ENCODE peak calls at places on chromosomes 13 and 19, in five cellular contexts. X is fibroblast of lung, P is aorta, H is heart right ventricle, D is IMR-90. J is an unnamed sample.

GRCh38 chr13:73870970-73871935 is 263.0 kb downstream of the KLF12 start:
- DNase-seq in X (peak), P (no peak), H (peak), D (peak), J (no peak)

GRCh38 chr19:3771033-3771905 is 759 bp downstream of the RAX2 start:
- DNase-seq in X (no peak), P (no peak), H (no peak), D (no peak), J (no peak)

GRCh38 chr19:41323023-41323422 is 13.1 kb downstream of the CCDC97 start:
- DNase-seq in X (peak), P (no peak), H (no peak), D (peak), J (no peak)

GRCh38 chr19:17049711-17050280 is 23.2 kb upstream of the CPAMD8 start:
- DNase-seq in X (peak), P (no peak), H (no peak), D (peak), J (no peak)

GRCh38 chr13:90443268-90443667 is 904.2 kb upstream of the MIR17HG start:
- DNase-seq in X (no peak), P (no peak), H (no peak), D (peak), J (no peak)

GRCh38 chr13:21040120-21040834 is 21.1 kb downstream of the LATS2 start:
- DNase-seq in X (no peak), P (no peak), H (no peak), D (no peak), J (no peak)

GRCh38 chr13:95643814-95644598 is 500 bp downstream of the DZIP1 start:
- DNase-seq in X (peak), P (peak), H (no peak), D (peak), J (no peak)

GRCh38 chr19:37977992-37978391 is 71.0 kb downstream of the SIPA1L3 start:
- DNase-seq in X (peak), P (peak), H (peak), D (peak), J (no peak)

GRCh38 chr13:83753912-83754624 is 128.2 kb downstream of the SLITRK1 start:
- DNase-seq in X (peak), P (no peak), H (no peak), D (peak), J (no peak)

GRCh38 chr19:36771275-36772231 is 1.1 kb downstream of the ZNF850 start:
- DNase-seq in X (peak), P (peak), H (peak), D (peak), J (no peak)

GRCh38 chr19:11767633-11768133 is 883 bp downstream of the ZNF441 start:
- DNase-seq in X (peak), P (peak), H (peak), D (peak), J (peak)

GRCh38 chr13:40446365-40446764 is 220.1 kb downstream of the FOXO1 start:
- DNase-seq in X (no peak), P (no peak), H (no peak), D (no peak), J (no peak)

GRCh38 chr19:1063030-1063908 is 3.7 kb upstream of the ARHGAP45 start:
- DNase-seq in X (no peak), P (no peak), H (no peak), D (no peak), J (peak)

GRCh38 chr13:114115191-114115671 is 17.2 kb downstream of the RASA3 start:
- DNase-seq in X (peak), P (peak), H (peak), D (peak), J (no peak)

GRCh38 chr13:31207630-31208549 is 8.1 kb downstream of the B3GLCT start:
- DNase-seq in X (peak), P (no peak), H (peak), D (peak), J (no peak)

GRCh38 chr13:113886561-113887112 is 22.8 kb upstream of the GAS6 start:
- DNase-seq in X (no peak), P (peak), H (no peak), D (no peak), J (no peak)

GRCh38 chr19:54469496-54469934 is 3.6 kb downstream of the CDC42EP5 start:
- DNase-seq in X (no peak), P (peak), H (peak), D (no peak), J (no peak)

GRCh38 chr13:110123041-110123809 is 183.7 kb downstream of the COL4A1 start:
- DNase-seq in X (no peak), P (no peak), H (no peak), D (no peak), J (no peak)

GRCh38 chr13:26968431-26969335 is 202.9 kb downstream of the USP12 start:
- DNase-seq in X (no peak), P (no peak), H (no peak), D (peak), J (no peak)

GRCh38 chr19:6521718-6522646 is 8.8 kb upstream of the TNFSF9 start:
- DNase-seq in X (no peak), P (no peak), H (no peak), D (no peak), J (peak)

GRCh38 chr19:2575734-2576481 is 100.0 kb downstream of the GADD45B start:
- DNase-seq in X (peak), P (peak), H (peak), D (peak), J (no peak)

GRCh38 chr13:114339779-114340534 is 25.7 kb downstream of the CHAMP1 start:
- DNase-seq in X (peak), P (no peak), H (no peak), D (peak), J (peak)

GRCh38 chr13:51330741-51331140 is 8.8 kb upstream of the SERPINE3 start:
- DNase-seq in X (no peak), P (no peak), H (no peak), D (no peak), J (no peak)

GRCh38 chr19:13215572-13216380 is 65.6 kb downstream of the IER2 start:
- DNase-seq in X (no peak), P (no peak), H (no peak), D (no peak), J (no peak)

GRCh38 chr13:111623170-111623569 is 302.7 kb downstream of the TEX29 start:
- DNase-seq in X (no peak), P (no peak), H (no peak), D (no peak), J (no peak)

GRCh38 chr13:93217701-93218100 is 8.9 kb upstream of the GPC6 start:
- DNase-seq in X (peak), P (no peak), H (no peak), D (no peak), J (no peak)

GRCh38 chr19:39351537-39352037 is 9.4 kb downstream of the SAMD4B start:
- DNase-seq in X (peak), P (peak), H (no peak), D (peak), J (no peak)

GRCh38 chr19:50178320-50178719 is 15.2 kb upstream of the IZUMO2 start:
- DNase-seq in X (no peak), P (no peak), H (no peak), D (no peak), J (no peak)

GRCh38 chr19:6718741-6719539 is 1.5 kb downstream of the C3 start:
- DNase-seq in X (peak), P (no peak), H (no peak), D (no peak), J (no peak)

GRCh38 chr13:51223284-51224270 is 1.4 kb downstream of the FAM124A start:
- DNase-seq in X (no peak), P (no peak), H (peak), D (no peak), J (no peak)

GRCh38 chr13:42078113-42078769 is 29.8 kb downstream of the DGKH start:
- DNase-seq in X (no peak), P (no peak), H (no peak), D (no peak), J (no peak)

GRCh38 chr13:40518481-40518882 is 148.0 kb downstream of the FOXO1 start:
- DNase-seq in X (no peak), P (no peak), H (no peak), D (no peak), J (no peak)

GRCh38 chr19:34490141-34490766 is 8.7 kb downstream of the WTIP start:
- DNase-seq in X (no peak), P (peak), H (no peak), D (no peak), J (no peak)

GRCh38 chr19:38173324-38174041 is 50.5 kb downstream of the DPF1 start:
- DNase-seq in X (peak), P (peak), H (peak), D (peak), J (no peak)

GRCh38 chr13:35598790-35599369 is 122.4 kb upstream of the MAB21L1 start:
- DNase-seq in X (no peak), P (no peak), H (no peak), D (peak), J (no peak)

GRCh38 chr19:28400953-28401671 is 811.8 kb downstream of the UQCRFS1 start:
- DNase-seq in X (no peak), P (no peak), H (no peak), D (no peak), J (no peak)

GRCh38 chr19:49560358-49560900 is 19.9 kb downstream of the NOSIP start:
- DNase-seq in X (no peak), P (no peak), H (peak), D (no peak), J (no peak)

GRCh38 chr13:113620036-113620435 is 35.5 kb downstream of the TFDP1 start:
- DNase-seq in X (no peak), P (peak), H (no peak), D (no peak), J (no peak)

GRCh38 chr19:48195106-48195830 is 24.8 kb downstream of the ZSWIM9 start:
- DNase-seq in X (no peak), P (peak), H (no peak), D (no peak), J (no peak)

GRCh38 chr19:48192750-48193149 is 22.3 kb downstream of the ZSWIM9 start:
- DNase-seq in X (no peak), P (peak), H (no peak), D (no peak), J (no peak)

GRCh38 chr19:48196321-48196761 is 25.9 kb downstream of the ZSWIM9 start:
- DNase-seq in X (no peak), P (peak), H (no peak), D (no peak), J (no peak)

GRCh38 chr19:48194041-48194871 is 23.8 kb downstream of the ZSWIM9 start:
- DNase-seq in X (no peak), P (peak), H (no peak), D (peak), J (no peak)

DNA sequence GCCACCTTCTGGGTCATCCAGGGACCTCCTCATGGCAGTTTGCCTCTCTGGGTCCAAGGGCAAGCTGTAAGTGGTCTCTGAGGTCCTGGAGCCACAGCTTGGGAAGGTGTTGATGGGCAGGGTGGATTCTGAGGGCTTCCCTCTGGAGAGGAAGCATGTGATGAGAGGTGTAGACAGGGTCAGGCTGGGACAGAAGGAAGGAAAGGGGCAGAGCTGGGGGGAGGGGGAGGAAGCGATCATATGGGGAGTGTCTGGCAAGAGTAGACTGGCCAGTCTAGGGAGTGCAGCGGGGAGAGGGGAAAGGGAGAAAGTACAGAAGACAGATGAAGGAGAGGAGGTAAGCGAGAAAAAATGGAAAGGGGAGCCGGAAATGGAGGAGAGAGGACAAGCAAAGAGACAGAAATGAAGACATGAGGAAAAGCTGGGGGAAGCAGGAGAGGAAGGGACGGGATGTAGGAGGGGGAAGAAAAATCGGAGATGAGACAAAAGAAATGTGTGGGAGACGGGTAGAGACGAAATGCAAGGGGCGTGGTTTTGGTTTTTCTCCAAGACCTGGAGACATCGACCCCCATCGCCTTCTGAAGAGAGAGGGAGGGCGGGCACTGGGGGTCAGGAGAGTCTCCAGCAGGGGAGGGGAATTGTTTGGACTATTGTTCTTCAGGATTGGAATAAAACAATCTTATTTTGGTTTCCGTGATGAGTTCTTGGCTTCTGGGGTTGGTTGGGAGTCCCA is 26.6 kb downstream of the ZSWIM9 start:
- DNase-seq in X (no peak), P (peak), H (no peak), D (no peak), J (no peak)
- H3K4me3 ChIP-seq in X (no peak), P (no peak), H (no peak), D (no peak), J (no peak)

DNA sequence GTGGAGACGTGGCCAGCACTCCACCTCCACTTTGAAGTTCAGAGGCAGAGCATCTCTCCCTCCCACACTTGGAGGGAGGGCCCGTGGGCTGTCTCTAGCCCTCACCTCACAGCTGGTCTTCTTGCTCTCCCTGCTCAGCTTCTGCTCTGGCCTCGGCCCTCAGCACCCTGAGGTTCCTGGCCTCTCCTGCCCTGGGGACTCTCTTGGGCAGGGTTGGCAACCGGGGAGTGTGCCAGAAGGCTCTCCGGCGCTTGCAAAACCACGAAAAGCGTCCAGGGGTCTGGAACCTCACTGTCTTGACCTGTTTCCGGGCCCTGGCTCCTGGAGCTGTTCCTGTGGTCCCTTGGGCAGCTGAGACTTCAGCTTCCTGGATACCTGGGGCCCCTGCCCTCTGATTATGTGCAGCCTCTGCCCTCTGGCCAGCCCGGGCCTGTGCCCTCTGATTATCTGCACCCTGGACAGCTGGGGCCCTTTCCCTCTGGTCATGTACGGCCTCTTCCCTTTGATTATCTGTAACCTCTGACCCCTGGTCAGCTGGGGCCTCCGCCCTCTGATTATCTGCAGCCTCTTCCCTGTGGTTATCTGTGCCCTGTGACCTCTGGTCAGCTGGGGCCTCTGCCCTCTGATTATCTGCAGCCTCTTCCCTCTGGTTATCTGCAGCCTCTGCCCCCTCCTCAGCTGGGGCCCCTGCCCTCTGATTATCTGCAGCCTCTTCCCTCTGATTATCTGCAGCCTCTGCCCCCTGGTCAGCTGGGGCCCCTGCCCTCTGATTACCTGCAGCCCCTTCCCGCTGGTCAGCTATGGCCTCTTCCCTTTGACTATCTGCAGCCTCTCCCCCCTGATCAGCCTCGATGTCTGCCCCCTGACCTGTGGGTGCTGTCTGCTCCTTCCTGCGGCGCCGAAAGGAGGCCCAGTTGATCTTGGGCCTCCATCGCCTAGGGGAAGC is 2.0 kb downstream of the CCDC8 start:
- DNase-seq in X (no peak), P (no peak), H (no peak), D (no peak), J (no peak)
- H3K4me3 ChIP-seq in X (peak), P (peak), H (peak), D (peak), J (no peak)

GRCh38 chr19:10453852-10454251 is 33.5 kb downstream of the PDE4A start:
- DNase-seq in X (no peak), P (no peak), H (no peak), D (no peak), J (no peak)
- H3K4me3 ChIP-seq in X (no peak), P (no peak), H (no peak), D (no peak), J (no peak)

DNA sequence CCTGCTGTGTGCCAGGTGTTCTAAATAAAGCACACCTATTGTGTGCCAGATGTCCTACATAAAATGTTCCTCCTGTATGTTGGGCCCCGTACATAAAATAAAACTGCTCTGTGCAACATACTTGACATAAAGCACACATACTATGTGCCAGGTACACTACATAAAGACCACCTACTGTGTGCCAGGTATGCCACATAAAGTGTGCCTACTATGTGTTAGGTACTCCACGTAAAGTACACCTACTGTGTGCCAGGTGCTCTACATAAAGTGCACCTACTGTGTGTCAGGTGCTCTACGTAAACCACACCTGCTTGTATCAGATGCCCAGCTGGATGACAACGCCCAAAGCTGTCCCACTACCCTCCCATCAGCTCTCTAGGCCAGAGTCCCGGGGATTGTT is 5.8 kb upstream of the OR10H5 start:
- DNase-seq in X (no peak), P (no peak), H (no peak), D (no peak), J (no peak)
- H3K4me3 ChIP-seq in X (no peak), P (no peak), H (no peak), D (no peak), J (no peak)

GRCh38 chr19:33397536-33398360 is 24.2 kb downstream of the CEBPG start:
- DNase-seq in X (no peak), P (peak), H (no peak), D (no peak), J (no peak)

GRCh38 chr19:33394723-33395560 is 21.4 kb downstream of the CEBPG start:
- DNase-seq in X (peak), P (no peak), H (no peak), D (no peak), J (no peak)

GRCh38 chr19:33394006-33394722 is 20.7 kb downstream of the CEBPG start:
- DNase-seq in X (peak), P (peak), H (no peak), D (peak), J (no peak)

GRCh38 chr19:33396701-33397535 is 23.4 kb downstream of the CEBPG start:
- DNase-seq in X (no peak), P (peak), H (peak), D (no peak), J (no peak)

GRCh38 chr19:33395561-33396550 is 22.3 kb downstream of the CEBPG start:
- DNase-seq in X (peak), P (peak), H (no peak), D (peak), J (no peak)
- H3K4me3 ChIP-seq in X (no peak), P (no peak), H (no peak), D (no peak), J (no peak)

DNA sequence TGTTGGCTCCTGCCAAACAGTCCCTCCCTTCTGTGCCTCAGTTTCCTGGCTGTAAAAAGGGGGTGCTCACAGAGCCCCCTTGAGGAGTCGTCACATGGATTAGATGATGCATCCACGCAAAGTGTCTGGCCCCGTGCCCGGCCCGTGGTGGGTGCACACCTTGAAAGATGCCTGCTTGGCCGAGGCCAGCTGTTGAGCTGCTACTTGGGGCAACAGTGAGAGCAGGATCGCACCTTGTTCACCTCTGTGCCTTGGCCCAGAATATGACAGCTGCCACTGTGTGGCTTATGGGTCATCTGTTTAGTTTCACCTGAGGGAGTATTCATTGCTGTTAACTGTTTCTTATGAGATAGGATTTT is 17.7 kb downstream of the CRTC1 start:
- DNase-seq in X (no peak), P (no peak), H (no peak), D (no peak), J (no peak)
- H3K4me3 ChIP-seq in X (peak), P (no peak), H (peak), D (no peak), J (peak)

J was measured in CD8-positive, alpha-beta T cell.